ENCODE peak calls at places on chromosomes 4 and X, in seven cellular contexts. S, Q, C, F, D, W and K are unnamed samples.

GRCh38 chrX:39459204-39459603 is 638.6 kb downstream of the BCOR start:
- DNase-seq in Q (no peak), C (no peak), D (no peak), S (no peak), W (no peak), F (no peak), K (no peak)

GRCh38 chr4:85761803-85762202 is 286.9 kb downstream of the ARHGAP24 start:
- DNase-seq in S (no peak), D (peak), C (peak), W (peak), Q (no peak), F (no peak), K (no peak)

GRCh38 chr4:48315728-48316630 is 25.4 kb upstream of the SLAIN2 start:
- DNase-seq in C (peak), Q (peak), S (peak), F (peak), W (peak), D (no peak), K (peak)

GRCh38 chr4:128130621-128131020 is 69.5 kb downstream of the LARP1B start:
- DNase-seq in C (peak), F (no peak), S (no peak), Q (no peak), W (no peak), D (no peak), K (peak)

GRCh38 chr4:154719087-154719486 is 24.7 kb upstream of the LRAT start:
- DNase-seq in F (no peak), D (no peak), C (peak), W (peak), S (no peak), Q (no peak), K (peak)

GRCh38 chrX:40644175-40644574 is 3.2 kb downstream of the CXorf38 start:
- DNase-seq in F (no peak), Q (no peak), W (peak), S (no peak), D (no peak), C (no peak), K (no peak)

GRCh38 chr4:40621229-40621591 is 8.5 kb downstream of the RBM47 start:
- DNase-seq in C (peak), F (no peak), Q (no peak), S (no peak), W (no peak), D (no peak), K (no peak)

GRCh38 chr4:94635172-94635571 is 122.6 kb upstream of the BMPR1B start:
- DNase-seq in C (peak), F (no peak), W (peak), S (no peak), D (no peak), Q (no peak), K (peak)

GRCh38 chr4:113452868-113453620 is 308.5 kb downstream of the CAMK2D start:
- DNase-seq in W (peak), S (no peak), Q (no peak), F (no peak), D (no peak), C (peak), K (peak)

GRCh38 chr4:86957214-86957613 is 22.4 kb downstream of the AFF1 start:
- DNase-seq in C (peak), D (no peak), W (peak), Q (no peak), F (no peak), S (no peak), K (no peak)

GRCh38 chrX:68840256-68840655 is 11.4 kb downstream of the EFNB1 start:
- DNase-seq in W (no peak), D (no peak), Q (no peak), C (no peak), F (no peak), S (no peak), K (no peak)

GRCh38 chr4:153541426-153542096 is 75.4 kb downstream of the TMEM131L start:
- DNase-seq in Q (no peak), F (no peak), S (no peak), W (peak), D (no peak), C (peak), K (peak)

GRCh38 chrX:151754042-151754419 is 19.5 kb downstream of the CNGA2 start:
- DNase-seq in Q (peak), S (no peak), W (peak), C (peak), D (no peak), F (peak), K (peak)

GRCh38 chr4:68892861-68893260 is 58.7 kb downstream of the UGT2A3 start:
- DNase-seq in S (no peak), C (no peak), F (no peak), Q (no peak), D (no peak), W (no peak), K (no peak)

GRCh38 chrX:65697915-65698796 is 30.7 kb downstream of the MSN start:
- DNase-seq in W (peak), S (no peak), Q (no peak), C (peak), D (peak), F (peak), K (peak)

GRCh38 chrX:77087529-77088169 is 359.5 kb upstream of the FGF16 start:
- DNase-seq in D (peak), S (peak), Q (no peak), F (no peak), W (peak), C (peak), K (peak)

GRCh38 chr4:150215601-150216000 is 137.4 kb downstream of the DCLK2 start:
- DNase-seq in D (no peak), Q (no peak), F (no peak), S (no peak), W (no peak), C (no peak), K (no peak)

GRCh38 chr4:158670975-158671664 is 567 bp downstream of the C4orf46 start:
- DNase-seq in C (peak), Q (peak), W (peak), S (no peak), F (no peak), D (peak), K (peak)

GRCh38 chr4:72063726-72064125 is 31.9 kb downstream of the NPFFR2 start:
- DNase-seq in D (no peak), S (no peak), Q (no peak), F (no peak), W (no peak), C (peak), K (peak)

GRCh38 chr4:13327991-13328390 is 156.1 kb downstream of the RAB28 start:
- DNase-seq in W (no peak), Q (no peak), F (no peak), C (no peak), D (no peak), S (no peak), K (no peak)

GRCh38 chr4:30721353-30722091 is 1.4 kb downstream of the PCDH7 start:
- DNase-seq in C (no peak), F (peak), D (peak), S (no peak), Q (peak), W (peak), K (no peak)

GRCh38 chr4:182144621-182145359 is 98.4 kb upstream of the TENM3 start:
- DNase-seq in D (no peak), W (no peak), Q (no peak), C (peak), S (no peak), F (no peak), K (peak)

GRCh38 chr4:3700223-3700622 is 66.0 kb upstream of the ADRA2C start:
- DNase-seq in F (no peak), Q (no peak), C (no peak), D (no peak), S (no peak), W (no peak), K (no peak)

GRCh38 chrX:25025615-25026014 is 9.8 kb upstream of the ARX start:
- DNase-seq in F (no peak), S (no peak), Q (no peak), C (no peak), D (no peak), W (no peak), K (no peak)

GRCh38 chrX:110568396-110568795 is 209.7 kb downstream of the RTL9 start:
- DNase-seq in W (no peak), Q (no peak), C (peak), D (no peak), F (no peak), S (no peak), K (no peak)

GRCh38 chrX:110086916-110087484 is 84.1 kb downstream of the TMEM164 start:
- DNase-seq in S (no peak), Q (no peak), W (peak), C (peak), F (no peak), D (no peak), K (peak)